ENCODE peak calls at places on chromosome 4, in five cellular contexts. R is GM13977; P is activated CD8-positive, alpha-beta memory T cell treated with anti-CD3 and anti-CD28 coated beads for 48 hours; O is NCI-H748 treated with DMSO at 0.1 percent for 48 hours; A is germinal center. Y is an unnamed sample.

GRCh38 chr4:3508542-3508941 is 23.7 kb downstream of the LRPAP1 start:
- DNase-seq in R (no peak), P (no peak), O (no peak), A (no peak), Y (no peak)

GRCh38 chr4:6873792-6874461 is 35.7 kb upstream of the TBC1D14 start:
- DNase-seq in R (peak), P (peak), O (no peak), A (peak), Y (peak)

GRCh38 chr4:75527482-75527881 is 13.2 kb downstream of the THAP6 start:
- DNase-seq in R (no peak), P (no peak), O (no peak), A (no peak), Y (no peak)

GRCh38 chr4:181007751-181008150 is 1235.5 kb upstream of the TENM3 start:
- DNase-seq in R (no peak), P (no peak), O (no peak), A (no peak), Y (no peak)

GRCh38 chr4:53702334-53703266 is 111.3 kb upstream of the LNX1 start:
- DNase-seq in R (peak), P (no peak), O (peak), A (peak), Y (no peak)

GRCh38 chr4:78569291-78569821 is 17.8 kb downstream of the ANXA3 start:
- DNase-seq in R (no peak), P (no peak), O (no peak), A (no peak), Y (no peak)

GRCh38 chr4:142984871-142985585 is 138.9 kb upstream of the INPP4B start:
- DNase-seq in R (no peak), P (no peak), O (no peak), A (no peak), Y (peak)

GRCh38 chr4:168751263-168752225 is 254.7 kb downstream of the PALLD start:
- DNase-seq in R (no peak), P (no peak), O (no peak), A (no peak), Y (no peak)

GRCh38 chr4:170589597-170590191 is 499.9 kb upstream of the AADAT start:
- DNase-seq in R (peak), P (no peak), O (peak), A (peak), Y (no peak)

Y was measured in K562.